ENCODE peak calls at places on chromosomes 12 and 14, in six cellular contexts. X is CD8-positive, alpha-beta memory T cell; T is heart left ventricle; B is fibroblast of mammary gland; R is BJ; K is MG63. G is an unnamed sample.

GRCh38 chr14:53209370-53209769 is 56.2 kb upstream of the DDHD1 start:
- DNase-seq in X (no peak), T (no peak), B (peak), R (no peak), K (no peak), G (no peak)

GRCh38 chr12:39692258-39692853 is 72.8 kb upstream of the ABCD2 start:
- DNase-seq in X (no peak), T (no peak), B (peak), R (no peak), K (no peak), G (no peak)

GRCh38 chr12:69096669-69097364 is 142.6 kb upstream of the CPSF6 start:
- DNase-seq in X (no peak), T (no peak), B (peak), R (no peak), K (no peak), G (no peak)

GRCh38 chr12:108792361-108793292 is 61.3 kb upstream of the CORO1C start:
- DNase-seq in X (no peak), T (no peak), B (no peak), R (no peak), K (no peak), G (no peak)

GRCh38 chr12:14950982-14951746 is 10.2 kb downstream of the ARHGDIB start:
- DNase-seq in X (no peak), T (no peak), B (no peak), R (no peak), K (no peak), G (no peak)

GRCh38 chr12:31321565-31322228 is 4.3 kb downstream of the SINHCAF start:
- DNase-seq in X (no peak), T (no peak), B (peak), R (no peak), K (no peak), G (no peak)

GRCh38 chr12:80187660-80188090 is 88.3 kb downstream of the OTOGL start:
- DNase-seq in X (no peak), T (peak), B (peak), R (no peak), K (peak), G (no peak)

GRCh38 chr12:12684375-12685106 is 11.4 kb downstream of the GPR19 start:
- DNase-seq in X (no peak), T (peak), B (peak), R (no peak), K (peak), G (no peak)

GRCh38 chr14:20578784-20579502 is 8.9 kb downstream of the RNASE11 start:
- DNase-seq in X (no peak), T (no peak), B (no peak), R (no peak), K (no peak), G (no peak)

GRCh38 chr12:104957388-104958008 is 592 bp downstream of the SLC41A2 start:
- DNase-seq in X (peak), T (no peak), B (no peak), R (no peak), K (peak), G (no peak)

GRCh38 chr12:132205271-132206092 is 61.2 kb downstream of the NOC4L start:
- DNase-seq in X (no peak), T (no peak), B (no peak), R (no peak), K (no peak), G (no peak)

GRCh38 chr12:12979151-12979550 is 20.9 kb downstream of the HEBP1 start:
- DNase-seq in X (no peak), T (no peak), B (peak), R (no peak), K (no peak), G (no peak)

GRCh38 chr12:100675432-100675831 is 101.9 kb downstream of the GAS2L3 start:
- DNase-seq in X (no peak), T (peak), B (peak), R (no peak), K (peak), G (no peak)

GRCh38 chr14:66514206-66514605 is 6.3 kb downstream of the GPHN start:
- DNase-seq in X (no peak), T (no peak), B (peak), R (no peak), K (no peak), G (no peak)

GRCh38 chr12:56087220-56087619 is 7.3 kb downstream of the ERBB3 start:
- DNase-seq in X (no peak), T (peak), B (peak), R (no peak), K (peak), G (no peak)

GRCh38 chr12:29807125-29807524 is 23.4 kb upstream of the TMTC1 start:
- DNase-seq in X (no peak), T (no peak), B (peak), R (no peak), K (peak), G (no peak)

GRCh38 chr12:52865090-52865944 is 16.5 kb upstream of the KRT78 start:
- DNase-seq in X (no peak), T (peak), B (peak), R (no peak), K (peak), G (no peak)

GRCh38 chr12:67705394-67706370 is 57.1 kb downstream of the DYRK2 start:
- DNase-seq in X (no peak), T (peak), B (peak), R (peak), K (peak), G (no peak)

GRCh38 chr12:125193798-125194562 is 128.7 kb downstream of the AACS start:
- DNase-seq in X (no peak), T (no peak), B (peak), R (no peak), K (peak), G (no peak)

GRCh38 chr14:21476526-21476924 is 234 bp downstream of the RAB2B start:
- DNase-seq in X (peak), T (peak), B (no peak), R (no peak), K (no peak), G (peak)

GRCh38 chr14:62886461-62886860 is 158.8 kb downstream of the KCNH5 start:
- DNase-seq in X (no peak), T (no peak), B (no peak), R (no peak), K (no peak), G (no peak)

GRCh38 chr14:105058521-105059034 is 6.7 kb downstream of the GPR132 start:
- DNase-seq in X (no peak), T (no peak), B (no peak), R (no peak), K (no peak), G (no peak)

GRCh38 chr14:36556811-36557433 is 25.5 kb downstream of the NKX2-8 start:
- DNase-seq in X (no peak), T (no peak), B (peak), R (no peak), K (peak), G (no peak)

GRCh38 chr12:100138048-100138907 is 4.4 kb downstream of the BLTP3B start:
- DNase-seq in X (no peak), T (no peak), B (peak), R (no peak), K (no peak), G (no peak)

GRCh38 chr12:93020225-93020997 is 91.3 kb upstream of the EEA1 start:
- DNase-seq in X (no peak), T (no peak), B (no peak), R (no peak), K (no peak), G (no peak)

GRCh38 chr14:101088395-101088667 is 184.8 kb upstream of the RTL1 start:
- DNase-seq in X (no peak), T (no peak), B (no peak), R (no peak), K (no peak), G (no peak)

GRCh38 chr12:94289551-94290312 is 141.4 kb downstream of the PLXNC1 start:
- DNase-seq in X (no peak), T (no peak), B (peak), R (peak), K (peak), G (no peak)

GRCh38 chr14:59130472-59130871 is 58.0 kb upstream of the DAAM1 start:
- DNase-seq in X (no peak), T (no peak), B (no peak), R (no peak), K (no peak), G (no peak)

GRCh38 chr14:28609228-28609828 is 157.3 kb upstream of the FOXG1 start:
- DNase-seq in X (no peak), T (no peak), B (peak), R (no peak), K (peak), G (no peak)

GRCh38 chr12:9753042-9753820 is 7.5 kb downstream of the CD69 start:
- DNase-seq in X (no peak), T (no peak), B (no peak), R (no peak), K (no peak), G (no peak)

GRCh38 chr12:9750276-9751203 is 10.2 kb downstream of the CD69 start:
- DNase-seq in X (peak), T (peak), B (peak), R (no peak), K (no peak), G (no peak)

GRCh38 chr12:9754097-9754964 is 6.4 kb downstream of the CD69 start:
- DNase-seq in X (no peak), T (no peak), B (no peak), R (no peak), K (no peak), G (no peak)

GRCh38 chr12:9752145-9752717 is 8.5 kb downstream of the CD69 start:
- DNase-seq in X (no peak), T (no peak), B (no peak), R (no peak), K (no peak), G (no peak)

DNA sequence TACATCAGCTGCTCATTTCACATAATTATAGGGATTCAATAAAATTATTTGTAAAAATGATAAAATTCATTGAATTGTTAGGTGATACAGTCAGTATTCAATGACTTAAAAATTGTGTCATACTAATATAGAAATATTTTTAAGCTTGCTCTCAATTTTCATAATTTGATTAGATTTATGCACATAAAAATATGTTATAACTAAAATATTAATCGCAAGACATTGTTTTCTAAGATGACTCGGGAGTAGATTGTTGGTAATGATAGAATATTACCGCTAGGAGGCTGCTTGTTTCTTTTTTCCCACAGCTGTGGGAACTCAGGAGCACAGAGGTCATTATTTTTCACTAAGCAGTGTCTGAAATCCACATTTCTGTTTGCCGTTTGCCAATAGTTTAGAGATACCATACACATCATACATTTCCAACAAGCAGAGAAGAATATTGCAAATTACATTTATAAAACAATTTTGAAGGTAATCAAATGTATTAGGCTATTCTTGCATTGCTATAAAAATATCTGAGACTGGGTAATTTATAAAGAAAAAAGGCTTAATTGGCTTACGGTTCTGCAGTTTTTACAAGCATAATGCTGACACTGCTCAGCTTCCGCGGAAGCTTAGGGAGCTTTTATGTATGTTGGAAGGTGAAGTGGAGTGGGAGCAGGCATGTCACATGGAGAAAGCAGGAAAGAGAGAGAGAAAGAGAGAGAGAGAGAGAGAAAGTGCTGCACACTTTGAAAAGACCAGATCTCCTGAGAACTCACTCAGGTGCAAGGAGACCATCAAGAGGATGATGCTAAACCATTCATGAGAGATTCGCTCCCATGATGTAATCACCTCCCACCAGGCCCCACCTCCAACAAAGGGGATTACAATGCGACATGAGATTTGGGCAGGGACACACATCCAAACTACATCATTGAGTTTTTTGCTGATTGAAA is 9.2 kb downstream of the CD69 start:
- DNase-seq in X (peak), T (no peak), B (peak), R (no peak), K (no peak), G (no peak)
- H3K4me3 ChIP-seq in X (no peak), T (no peak), B (no peak), R (no peak), K (peak), G (peak)

DNA sequence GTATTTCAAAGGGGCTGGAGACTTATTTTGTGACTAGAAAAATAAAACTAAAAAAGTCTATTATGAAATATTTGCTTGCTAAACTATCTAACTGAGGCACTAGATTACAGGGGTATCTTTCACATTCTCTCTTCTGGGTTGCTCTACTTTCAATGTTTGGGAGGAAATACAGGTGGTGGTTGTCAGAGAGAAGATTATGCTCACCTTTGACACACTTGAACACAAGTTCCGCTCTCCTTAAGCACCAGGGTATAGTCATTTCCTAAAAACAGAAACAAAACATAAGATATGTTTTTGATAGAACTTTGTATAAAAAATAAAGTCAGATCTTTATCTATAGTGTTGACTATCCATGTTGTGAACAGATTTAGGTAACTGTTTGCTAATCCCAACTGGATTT is 45.4 kb upstream of the FGF6 start:
- DNase-seq in X (no peak), T (no peak), B (no peak), R (no peak), K (no peak), G (no peak)
- H3K4me3 ChIP-seq in X (no peak), T (no peak), B (no peak), R (no peak), K (no peak), G (no peak)

GRCh38 chr12:78419513-78419912 is 445.1 kb upstream of the SYT1 start:
- DNase-seq in X (no peak), T (no peak), B (no peak), R (no peak), K (no peak), G (no peak)
- H3K4me3 ChIP-seq in X (no peak), T (no peak), B (no peak), R (no peak), K (no peak), G (no peak)

DNA sequence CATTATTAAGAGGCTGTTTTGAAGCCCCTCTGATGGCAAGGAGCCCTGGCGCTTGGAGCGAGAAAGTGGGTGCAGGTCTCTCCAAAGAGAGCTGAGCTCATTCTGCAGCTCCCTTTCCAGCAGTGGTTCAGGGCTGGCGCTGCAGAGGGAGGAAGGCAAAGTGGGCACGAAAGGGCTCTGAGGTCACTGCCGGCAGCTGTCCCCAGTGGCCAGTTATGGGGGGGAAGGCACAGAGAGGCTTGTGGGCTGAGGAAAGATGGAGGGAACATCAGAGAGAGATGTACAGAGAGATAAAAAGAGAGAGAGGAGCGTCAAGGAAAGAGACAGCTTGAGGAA is 75.2 kb upstream of the TBX5 start:
- DNase-seq in X (no peak), T (no peak), B (no peak), R (no peak), K (peak), G (no peak)
- H3K4me3 ChIP-seq in X (no peak), T (peak), B (no peak), R (peak), K (no peak), G (peak)

GRCh38 chr12:6444704-6445688 is at the start of gene CD27:
- DNase-seq in X (peak), T (no peak), B (no peak), R (no peak), K (no peak), G (peak)
- H3K4me3 ChIP-seq in X (peak), T (no peak), B (no peak), R (no peak), K (no peak), G (no peak)

GRCh38 chr12:4416276-4416675 is 29.3 kb downstream of the FGF6 start:
- DNase-seq in X (no peak), T (no peak), B (no peak), R (no peak), K (no peak), G (no peak)
- H3K4me3 ChIP-seq in X (no peak), T (no peak), B (no peak), R (no peak), K (no peak), G (no peak)

GRCh38 chr14:74302634-74303569 is at the start of gene ABCD4:
- DNase-seq in X (peak), T (peak), B (peak), R (peak), K (peak), G (peak)
- H3K4me3 ChIP-seq in X (peak), T (peak), B (peak), R (peak), K (peak), G (peak)

GRCh38 chr12:41439134-41439533 is 251.0 kb downstream of the PDZRN4 start:
- DNase-seq in X (no peak), T (no peak), B (no peak), R (no peak), K (no peak), G (no peak)
- H3K4me3 ChIP-seq in X (no peak), T (no peak), B (no peak), R (no peak), K (no peak), G (no peak)

G was measured in suprapubic skin.